ENCODE peak calls at places on chromosomes 11 and 22, in four cellular contexts. G is GM12878, R is HepG2, J is H1. U is an unnamed sample.

GRCh38 chr11:2721163-2721935 is 21.6 kb upstream of the KCNQ1OT1 start:
- DNase-seq in J (no peak), R (no peak), G (no peak), U (no peak)

GRCh38 chr22:49577168-49578060 is 250.3 kb downstream of the BRD1 start:
- DNase-seq in J (peak), R (no peak), G (no peak), U (no peak)

GRCh38 chr11:101848262-101848661 is 66.5 kb upstream of the CEP126 start:
- DNase-seq in G (no peak), R (peak), J (no peak), U (no peak)

GRCh38 chr22:40838486-40838885 is 18.0 kb downstream of the ST13 start:
- DNase-seq in J (no peak), G (no peak), R (no peak), U (no peak)

GRCh38 chr11:64246874-64247728 is at the start of gene PPP1R14B:
- DNase-seq in R (peak), J (peak), G (no peak), U (peak)

GRCh38 chr11:112156153-112156552 is 7.7 kb downstream of the IL18 start:
- DNase-seq in J (no peak), G (no peak), R (no peak), U (no peak)

GRCh38 chr11:102546427-102546826 is 15.9 kb upstream of the MMP7 start:
- DNase-seq in G (no peak), J (no peak), R (no peak), U (no peak)

GRCh38 chr11:5380740-5381342 is 2.8 kb upstream of the OR51M1 start:
- DNase-seq in G (no peak), J (peak), R (peak), U (peak)

GRCh38 chr22:27323646-27324045 is 477.9 kb downstream of the MN1 start:
- DNase-seq in J (no peak), G (no peak), R (no peak), U (no peak)

GRCh38 chr11:87859583-87859982 is 315.7 kb downstream of the RAB38 start:
- DNase-seq in J (no peak), R (no peak), G (no peak), U (no peak)

GRCh38 chr11:93984205-93984586 is 37.0 kb upstream of the HEPHL1 start:
- DNase-seq in J (no peak), R (no peak), G (no peak), U (no peak)

GRCh38 chr22:37218771-37219411 is 6.6 kb upstream of the SSTR3 start:
- DNase-seq in G (peak), J (no peak), R (no peak), U (no peak)

GRCh38 chr11:18696638-18697225 is 1.8 kb upstream of the TMEM86A start:
- DNase-seq in R (no peak), J (no peak), G (no peak), U (no peak)

GRCh38 chr22:26673485-26673884 is 16.1 kb downstream of the MIAT start:
- DNase-seq in J (no peak), G (no peak), R (no peak), U (no peak)

GRCh38 chr11:9688716-9689511 is 25.0 kb downstream of the SWAP70 start:
- DNase-seq in J (no peak), R (no peak), G (peak), U (peak)

GRCh38 chr11:9692696-9693095 is 28.8 kb downstream of the SWAP70 start:
- DNase-seq in G (no peak), R (no peak), J (no peak), U (no peak)

GRCh38 chr11:9689721-9690120 is 25.8 kb downstream of the SWAP70 start:
- DNase-seq in J (no peak), R (no peak), G (no peak), U (no peak)

GRCh38 chr11:9693801-9694553 is 30.1 kb downstream of the SWAP70 start:
- DNase-seq in J (no peak), G (no peak), R (no peak), U (no peak)

GRCh38 chr11:9691865-9692264 is 28.0 kb downstream of the SWAP70 start:
- DNase-seq in J (no peak), R (no peak), G (no peak), U (no peak)
- TF ChIP-seq CBX5 in J (no peak), R (no peak), G (no peak), U (no peak)

DNA sequence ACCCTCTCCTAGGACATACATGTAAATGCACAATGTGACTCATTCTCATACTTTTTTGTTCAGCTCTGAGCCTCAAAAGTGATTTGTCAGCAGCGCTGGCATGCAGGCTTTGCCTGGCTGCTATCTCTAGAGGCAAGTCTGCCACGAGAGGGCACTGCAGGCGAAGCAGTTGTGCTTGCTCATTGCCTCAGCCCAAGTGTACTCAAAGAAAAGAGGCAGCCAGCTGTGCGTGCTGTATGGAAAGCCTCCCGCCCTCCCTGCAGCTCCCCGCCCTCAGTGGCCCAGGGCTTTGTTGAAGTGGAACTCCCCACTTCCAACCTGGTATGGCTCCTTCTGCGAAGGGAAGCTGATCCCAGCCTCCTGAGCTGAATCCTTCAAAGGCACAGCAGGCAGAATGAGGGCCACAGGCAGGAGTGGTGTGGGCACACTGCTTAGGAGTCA is 16.3 kb downstream of the SDHAF2 start:
- DNase-seq in R (peak), G (no peak), J (peak), U (peak)
- H3K9ac ChIP-seq in R (no peak), G (no peak), J (no peak), U (no peak)

GRCh38 chr11:12249590-12250260 is 127.6 kb upstream of the PARVA start:
- DNase-seq in G (no peak), R (no peak), J (no peak), U (no peak)
- TF ChIP-seq CREB1 in G (no peak), R (no peak), J (no peak), U (no peak)

GRCh38 chr11:121983901-121984300 is 132.1 kb downstream of the BLID start:
- DNase-seq in R (no peak), J (no peak), G (no peak), U (no peak)
- TF ChIP-seq CBX5 in R (no peak), J (no peak), G (no peak), U (no peak)

GRCh38 chr11:60701509-60701818 is 2.1 kb downstream of the MS4A8 start:
- DNase-seq in G (no peak), R (no peak), J (no peak), U (no peak)

GRCh38 chr11:60700689-60701508 is 1.5 kb downstream of the MS4A8 start:
- DNase-seq in J (peak), R (peak), G (no peak), U (peak)

GRCh38 chr11:60705895-60706294 is 6.5 kb downstream of the MS4A8 start:
- DNase-seq in R (no peak), G (no peak), J (no peak), U (peak)

GRCh38 chr11:60706931-60707330 is 7.5 kb downstream of the MS4A8 start:
- DNase-seq in J (no peak), R (no peak), G (no peak), U (no peak)

DNA sequence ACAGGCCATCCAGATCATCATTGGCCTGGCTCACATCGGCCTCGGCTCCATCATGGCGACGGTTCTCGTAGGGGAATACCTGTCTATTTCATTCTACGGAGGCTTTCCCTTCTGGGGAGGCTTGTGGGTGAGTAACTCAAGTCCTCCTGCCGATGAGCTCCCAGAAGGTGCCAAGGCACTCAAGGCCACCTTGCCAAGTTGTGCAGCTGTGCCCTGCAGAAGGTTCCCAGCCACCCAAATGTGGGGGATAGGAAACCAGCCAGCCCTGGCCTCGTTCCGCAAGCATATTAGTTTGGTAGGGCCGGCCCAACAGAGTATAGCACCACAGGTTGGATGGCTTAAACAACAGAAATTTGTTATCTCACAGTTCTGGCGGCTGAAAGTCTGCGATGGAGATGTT is 4.0 kb downstream of the MS4A8 start:
- DNase-seq in R (no peak), G (no peak), J (no peak), U (no peak)
- H3K9ac ChIP-seq in R (no peak), G (no peak), J (no peak), U (peak)

DNA sequence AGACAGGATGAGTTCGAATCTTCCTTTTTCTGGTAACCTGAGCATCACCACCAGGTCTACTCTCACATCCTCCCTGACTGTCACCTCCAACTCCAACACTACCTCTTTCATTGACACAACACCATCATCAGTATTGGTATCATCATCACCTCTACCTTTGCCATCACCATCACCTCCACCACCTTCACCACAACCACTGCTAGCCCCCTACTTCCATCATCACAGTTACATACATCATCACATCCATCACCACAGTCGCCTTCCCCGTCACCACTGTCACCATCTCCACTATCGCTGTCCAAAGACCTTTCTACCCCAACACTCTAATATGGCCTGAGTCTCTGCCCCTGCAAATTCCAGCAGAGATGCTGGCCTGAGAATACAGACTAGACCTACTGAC is 1.4 kb upstream of the INPP5J start:
- DNase-seq in G (no peak), R (no peak), J (no peak), U (no peak)
- TF ChIP-seq CREB1 in G (no peak), R (no peak), J (no peak), U (no peak)

DNA sequence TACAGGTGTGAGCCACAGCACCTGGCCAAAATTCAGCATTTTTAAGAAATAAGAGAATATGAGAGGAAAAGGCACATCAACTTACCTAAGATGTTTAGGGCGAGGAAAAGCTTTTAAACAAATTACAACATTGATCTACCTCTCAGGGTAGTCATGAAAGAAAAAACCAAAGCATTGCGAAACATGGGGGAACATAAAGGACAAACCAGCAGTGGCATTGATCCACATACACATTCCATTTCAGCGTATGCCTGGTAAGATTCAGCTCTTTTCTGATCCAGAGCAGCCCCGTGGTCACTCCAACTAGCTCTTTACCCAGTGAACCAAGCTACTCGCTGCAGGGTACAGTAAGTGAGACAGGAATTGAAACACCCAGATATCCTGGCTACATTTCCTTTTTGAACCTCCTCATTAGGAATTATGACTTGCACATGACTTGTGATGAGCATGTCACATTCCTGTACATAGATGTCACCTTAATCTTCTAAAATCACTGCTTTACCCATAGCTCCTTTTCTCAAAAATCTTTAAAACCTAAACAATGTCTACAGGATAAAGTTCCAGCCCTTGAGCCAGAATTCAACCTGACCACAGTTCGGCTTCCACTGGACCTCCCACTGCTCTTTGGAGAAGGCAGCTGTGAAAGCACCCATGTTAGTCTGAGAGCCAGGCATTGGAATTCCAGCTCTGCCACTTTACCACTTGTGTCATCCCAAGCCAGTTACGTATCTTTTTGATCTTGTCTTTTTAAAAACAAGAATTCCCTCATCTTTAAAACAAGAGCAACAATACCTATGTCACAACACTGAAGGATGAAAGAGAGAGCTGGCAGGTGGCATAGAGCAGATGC is 42.9 kb upstream of the AKIP1 start:
- DNase-seq in R (peak), J (no peak), G (no peak), U (no peak)
- TF ChIP-seq CBX5 in R (no peak), J (no peak), G (no peak), U (no peak)